ENCODE peak calls at places on chromosome 12, in six cellular contexts. R, B, Y, I, L and H are unnamed samples.

GRCh38 chr12:117587646-117588287 is 226.3 kb upstream of the NOS1 start:
- DNase-seq in R (no peak), B (peak), Y (peak), I (peak), L (no peak), H (peak)

GRCh38 chr12:69834147-69834546 is 9.1 kb downstream of the MYRFL start:
- DNase-seq in R (no peak), B (no peak), Y (no peak), I (no peak), L (no peak), H (no peak)

GRCh38 chr12:133046698-133047097 is 9.4 kb downstream of the ZNF84 start:
- DNase-seq in R (no peak), B (no peak), Y (no peak), I (no peak), L (no peak), H (no peak)

GRCh38 chr12:59077153-59077930 is 157.0 kb upstream of the LRIG3 start:
- DNase-seq in R (no peak), B (peak), Y (no peak), I (no peak), L (no peak), H (no peak)

GRCh38 chr12:113594967-113595366 is 123.3 kb upstream of the LHX5 start:
- DNase-seq in R (no peak), B (no peak), Y (no peak), I (no peak), L (no peak), H (no peak)

GRCh38 chr12:94793191-94793595 is 142.8 kb upstream of the TMCC3 start:
- DNase-seq in R (no peak), B (no peak), Y (no peak), I (no peak), L (no peak), H (no peak)

GRCh38 chr12:122473543-122474323 is 27.0 kb downstream of the ZCCHC8 start:
- DNase-seq in R (no peak), B (no peak), Y (no peak), I (no peak), L (no peak), H (peak)

GRCh38 chr12:59383426-59383822 is 212.4 kb upstream of the SLC16A7 start:
- DNase-seq in R (no peak), B (no peak), Y (no peak), I (no peak), L (no peak), H (no peak)

GRCh38 chr12:28242888-28243633 is 52.8 kb downstream of the CCDC91 start:
- DNase-seq in R (no peak), B (no peak), Y (no peak), I (no peak), L (no peak), H (no peak)

GRCh38 chr12:110023634-110024023 is 24.4 kb downstream of the ANKRD13A start:
- DNase-seq in R (no peak), B (no peak), Y (no peak), I (no peak), L (no peak), H (no peak)

GRCh38 chr12:5230861-5231260 is 187.2 kb downstream of the KCNA5 start:
- DNase-seq in R (no peak), B (no peak), Y (no peak), I (no peak), L (no peak), H (no peak)

GRCh38 chr12:27754795-27755194 is 25.2 kb upstream of the KLHL42 start:
- DNase-seq in R (no peak), B (peak), Y (no peak), I (no peak), L (no peak), H (no peak)

GRCh38 chr12:1013618-1014489 is 22.8 kb downstream of the ERC1 start:
- DNase-seq in R (no peak), B (no peak), Y (no peak), I (no peak), L (no peak), H (no peak)

GRCh38 chr12:49707812-49708147 is 575 bp upstream of the FMNL3 start:
- DNase-seq in R (no peak), B (no peak), Y (no peak), I (no peak), L (no peak), H (no peak)
- TF ChIP-seq CTCF in R (no peak), B (no peak), Y (no peak), I (no peak), L (no peak), H (no peak)

GRCh38 chr12:75047885-75048525 is 161.6 kb downstream of the KCNC2 start:
- DNase-seq in R (no peak), B (no peak), Y (no peak), I (no peak), L (no peak), H (no peak)
- TF ChIP-seq CTCF in R (no peak), B (no peak), Y (no peak), I (no peak), L (no peak), H (no peak)

GRCh38 chr12:84874825-84875139 is 37.8 kb downstream of the SLC6A15 start:
- DNase-seq in R (no peak), B (no peak), Y (no peak), I (no peak), L (no peak), H (no peak)
- TF ChIP-seq CTCF in R (no peak), B (no peak), Y (no peak), I (no peak), L (no peak), H (no peak)

DNA sequence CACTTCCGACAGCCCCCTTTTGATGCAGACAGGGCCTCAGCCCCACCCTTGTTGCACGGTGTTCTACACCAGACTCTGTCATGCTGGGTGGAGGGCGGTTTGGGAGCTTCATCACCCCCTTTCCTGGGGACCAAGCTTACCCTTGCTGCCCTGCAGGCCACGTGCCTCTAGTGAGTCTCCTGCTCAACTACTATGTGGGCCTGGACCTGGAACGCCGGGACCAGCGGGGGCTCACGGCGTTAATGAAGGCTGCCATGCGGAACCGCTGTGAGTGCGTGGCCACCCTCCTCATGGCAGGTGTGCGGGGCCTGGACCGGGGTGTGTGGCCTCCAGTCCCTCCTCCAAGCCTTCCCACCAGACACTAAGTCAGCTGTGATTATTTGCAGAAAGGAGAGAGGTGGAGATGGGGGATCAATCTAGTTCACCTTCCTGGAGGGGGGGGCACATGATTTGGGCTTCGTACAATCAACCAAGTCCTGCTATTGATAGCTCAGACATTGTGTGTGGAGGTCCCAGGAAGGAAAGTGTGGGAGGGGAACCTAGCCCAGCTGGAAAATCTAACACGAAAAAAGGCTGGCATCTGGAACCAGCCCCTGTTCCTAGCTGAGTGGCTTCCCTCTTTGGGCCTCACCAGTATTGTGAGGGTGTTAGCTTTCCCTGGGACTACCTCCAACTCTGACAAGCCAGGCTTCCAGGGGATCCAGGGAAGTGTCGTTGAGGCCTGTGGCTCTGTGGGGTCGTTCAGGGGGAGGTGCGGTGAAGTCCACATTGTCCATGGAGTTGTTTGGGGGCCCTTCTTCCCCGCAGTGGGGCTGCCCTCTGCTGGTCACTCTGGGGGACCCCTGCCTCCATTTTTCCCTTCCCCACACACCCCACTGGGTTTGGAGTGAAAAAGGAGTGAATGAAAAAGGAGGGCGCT is 1.6 kb downstream of the ANKRD33 start:
- DNase-seq in R (no peak), B (no peak), Y (no peak), I (peak), L (no peak), H (no peak)
- TF ChIP-seq CTCF in R (no peak), B (no peak), Y (peak), I (no peak), L (no peak), H (no peak)

DNA sequence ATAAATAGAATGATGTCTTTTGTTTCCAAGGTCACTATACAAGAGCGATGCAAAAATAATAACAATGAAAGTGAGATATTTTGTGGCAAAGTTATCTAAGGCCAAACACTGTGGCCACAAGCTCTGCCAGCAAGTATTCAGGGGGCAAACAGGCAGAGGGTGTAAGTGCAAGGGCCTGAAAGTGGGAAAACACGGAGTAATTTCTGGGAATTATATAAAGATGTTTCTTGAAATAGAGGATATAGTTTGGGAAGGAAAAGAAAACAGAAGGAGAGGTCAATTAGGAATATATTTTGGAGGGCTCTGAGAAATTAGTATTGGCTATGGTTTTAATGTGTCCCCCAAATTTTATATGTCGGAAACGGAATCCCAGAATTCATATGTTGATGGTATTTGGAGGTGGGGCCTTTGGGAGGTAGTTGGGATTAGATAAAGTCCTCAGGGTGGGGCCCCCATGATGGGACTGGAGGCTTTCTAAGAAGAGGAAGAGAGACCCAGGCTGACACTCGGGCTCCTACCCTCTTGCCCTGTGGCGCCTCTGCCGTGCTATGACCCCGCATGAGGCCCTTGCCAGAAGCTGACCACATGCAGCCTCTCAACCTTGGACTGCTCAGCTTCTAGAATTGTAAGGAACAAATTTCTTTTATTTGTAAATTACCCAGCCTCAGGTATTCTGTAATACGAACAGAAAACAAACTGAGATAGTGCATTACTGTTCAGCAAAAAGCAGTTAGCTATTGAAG is 60.0 kb downstream of the LLPH start:
- DNase-seq in R (no peak), B (no peak), Y (no peak), I (no peak), L (no peak), H (no peak)
- TF ChIP-seq CTCF in R (no peak), B (no peak), Y (no peak), I (no peak), L (no peak), H (no peak)

GRCh38 chr12:107014050-107014449 is 27.1 kb upstream of the MTERF2 start:
- DNase-seq in R (peak), B (peak), Y (peak), I (no peak), L (no peak), H (no peak)
- TF ChIP-seq CTCF in R (peak), B (peak), Y (peak), I (peak), L (no peak), H (no peak)

DNA sequence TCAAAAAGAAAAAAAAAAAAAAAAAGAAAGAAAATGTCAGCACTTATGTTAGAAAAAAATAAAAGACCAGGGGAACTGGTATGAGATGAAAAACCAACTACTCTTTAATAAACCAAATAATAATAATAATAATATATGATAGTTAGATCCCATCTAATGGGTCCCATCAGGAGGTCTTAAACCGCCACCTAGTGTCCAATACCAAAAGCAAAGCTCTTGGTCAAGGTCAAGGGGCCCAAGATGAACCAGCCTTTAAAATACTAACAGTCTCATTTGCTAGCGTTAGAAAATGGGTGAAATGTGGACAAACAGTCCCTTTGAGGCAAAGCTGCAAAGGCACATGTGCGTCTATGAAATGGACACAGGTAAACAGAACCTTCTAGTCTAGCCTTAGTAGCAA is 12.3 kb downstream of the BRAP start:
- DNase-seq in R (no peak), B (no peak), Y (no peak), I (no peak), L (no peak), H (no peak)
- TF ChIP-seq CTCF in R (peak), B (peak), Y (no peak), I (no peak), L (no peak), H (peak)